ENCODE peak calls at places on chromosomes 11 and 22, in eight cellular contexts. N is T-helper 2 cell, F is A549, L is NCI-H146, B is NCI-H460, W is posterior vena cava, I is AG04449, X is ELR. K is an unnamed sample.

GRCh38 chr11:72409458-72409857 is 24.9 kb downstream of the CLPB start:
- DNase-seq in N (no peak), F (no peak), L (no peak), B (no peak), W (no peak), I (no peak), X (no peak), K (no peak)

GRCh38 chr11:130420478-130421198 is 7.8 kb downstream of the ADAMTS8 start:
- DNase-seq in N (no peak), F (no peak), L (no peak), B (no peak), W (no peak), I (no peak), X (no peak), K (no peak)

GRCh38 chr11:110479445-110480101 is 49.8 kb downstream of the FDX1 start:
- DNase-seq in N (peak), F (no peak), L (peak), B (no peak), W (no peak), I (no peak), X (peak), K (peak)

GRCh38 chr11:15180212-15180814 is 65.6 kb downstream of the INSC start:
- DNase-seq in N (no peak), F (no peak), L (no peak), B (no peak), W (no peak), I (no peak), X (peak), K (no peak)

GRCh38 chr11:15145151-15145550 is 30.4 kb downstream of the INSC start:
- DNase-seq in N (no peak), F (no peak), L (no peak), B (no peak), W (no peak), I (no peak), X (no peak), K (no peak)

GRCh38 chr11:95092549-95093324 is 3.1 kb downstream of the ENDOD1 start:
- DNase-seq in N (peak), F (peak), L (no peak), B (no peak), W (no peak), I (no peak), X (peak), K (no peak)

GRCh38 chr11:20668844-20669832 is at the start of gene NELL1:
- DNase-seq in N (peak), F (no peak), L (peak), B (no peak), W (no peak), I (no peak), X (no peak), K (no peak)

GRCh38 chr22:46365166-46365624 is 29.7 kb downstream of the TRMU start:
- DNase-seq in N (no peak), F (no peak), L (no peak), B (no peak), W (no peak), I (no peak), X (no peak), K (no peak)

GRCh38 chr11:103601230-103601846 is 435.1 kb upstream of the DDI1 start:
- DNase-seq in N (peak), F (peak), L (peak), B (peak), W (no peak), I (peak), X (peak), K (peak)

GRCh38 chr11:12088047-12088481 is 22.3 kb upstream of the MICAL2 start:
- DNase-seq in N (peak), F (no peak), L (peak), B (no peak), W (no peak), I (peak), X (peak), K (no peak)

GRCh38 chr11:112658521-112658920 is 302.7 kb upstream of the NCAM1 start:
- DNase-seq in N (no peak), F (no peak), L (no peak), B (no peak), W (no peak), I (no peak), X (no peak), K (no peak)

GRCh38 chr11:12824281-12825041 is 150.2 kb downstream of the TEAD1 start:
- DNase-seq in N (no peak), F (no peak), L (peak), B (no peak), W (no peak), I (no peak), X (no peak), K (no peak)

GRCh38 chr11:128116447-128117240 is 470.7 kb downstream of the ETS1 start:
- DNase-seq in N (no peak), F (no peak), L (peak), B (no peak), W (no peak), I (no peak), X (no peak), K (no peak)